ENCODE peak calls at places on chromosome 11, in eight cellular contexts. H is activated CD4-positive, alpha-beta T cell treated with anti-CD3 and anti-CD28 coated beads, Interleukin-2, amount 50 U/mL, for 24 hours; V is cardiac fibroblast; F is activated T-helper 1 cell treated with anti-CD3 and anti-CD28 coated beads, Interleukin-12 subunit alpha, Interleukin-12 subunit beta, Interleukin-2, Interleukin-4 antibody, amounts not matched to agents 30 ng/mL and 10 ng/mL and 1 ng/mL, durations not matched to agents 14 hours and 24 hours and 36 hours; C is neural crest cell; P is GM18507; Y is NCI-H460; D is EL. B is an unnamed sample.

GRCh38 chr11:77397631-77398030 is 76.3 kb downstream of the PAK1 start:
- DNase-seq in H (no peak), V (no peak), F (no peak), C (no peak), P (no peak), Y (no peak), D (no peak), B (no peak)

GRCh38 chr11:59173080-59173963 is 1.4 kb downstream of the DTX4 start:
- DNase-seq in H (no peak), V (peak; percentile 15), F (no peak), C (peak; percentile 44), P (no peak), Y (no peak), D (peak; percentile 38), B (peak; percentile 27)

GRCh38 chr11:64787526-64788320 is 9.4 kb upstream of the SF1 start:
- DNase-seq in H (no peak), V (peak; percentile 66), F (peak; percentile 36), C (peak; percentile 65), P (peak; percentile 63), Y (peak; percentile 26), D (peak; percentile 38), B (no peak)

GRCh38 chr11:70108250-70108649 is 30.1 kb downstream of the ANO1 start:
- DNase-seq in H (no peak), V (peak; percentile 15), F (no peak), C (no peak), P (no peak), Y (no peak), D (peak; percentile 47), B (no peak)

GRCh38 chr11:62394825-62395538 is 23.9 kb upstream of the SCGB1A1 start:
- DNase-seq in H (no peak), V (peak; percentile 91), F (peak; percentile 48), C (peak; percentile 48), P (peak; percentile 54), Y (peak; percentile 71), D (peak; percentile 85), B (peak; percentile 61)

GRCh38 chr11:75262436-75262835 is 21.9 kb downstream of the TPBGL start:
- DNase-seq in H (no peak), V (no peak), F (no peak), C (no peak), P (no peak), Y (no peak), D (no peak), B (no peak)

GRCh38 chr11:11178671-11179070 is 174.4 kb downstream of the CSNK2A3 start:
- DNase-seq in H (no peak), V (peak; percentile 8), F (no peak), C (no peak), P (no peak), Y (no peak), D (peak; percentile 20), B (no peak)

GRCh38 chr11:33721291-33721840 is 14.9 kb downstream of the CD59 start:
- DNase-seq in H (no peak), V (peak; percentile 82), F (no peak), C (no peak), P (no peak), Y (no peak), D (peak; percentile 78), B (no peak)

GRCh38 chr11:108672113-108672512 is 7.2 kb downstream of the DDX10 start:
- DNase-seq in H (no peak), V (peak; percentile 58), F (no peak), C (no peak), P (no peak), Y (no peak), D (peak; percentile 53), B (no peak)

GRCh38 chr11:77471520-77472234 is 2.2 kb downstream of the PAK1 start:
- DNase-seq in H (no peak), V (no peak), F (no peak), C (peak; percentile 32), P (no peak), Y (no peak), D (peak; percentile 14), B (no peak)

GRCh38 chr11:12192796-12193514 is 82.6 kb downstream of the MICAL2 start:
- DNase-seq in H (no peak), V (no peak), F (no peak), C (no peak), P (no peak), Y (no peak), D (no peak), B (no peak)

GRCh38 chr11:95360382-95360781 is 129.4 kb upstream of the SESN3 start:
- DNase-seq in H (no peak), V (peak; percentile 15), F (no peak), C (no peak), P (no peak), Y (no peak), D (no peak), B (no peak)